ENCODE peak calls at places on chromosomes 4 and X, in six cellular contexts. One of them, this sample, is unnamed.

GRCh38 chrX:130649738-130650137 is 248.0 kb downstream of the RBMX2 start:
- DNase-seq in heart left ventricle: no peak
- DNase-seq in pancreas: no peak
- DNase-seq in CD8-positive, alpha-beta T cell: no peak
- DNase-seq in aorta: no peak
- DNase-seq in CD8-positive, alpha-beta memory T cell: no peak
- DNase-seq in this sample: no peak

GRCh38 chr4:130747842-130748241 is 1651.9 kb downstream of the C4orf33 start:
- DNase-seq in pancreas: no peak
- DNase-seq in aorta: no peak
- DNase-seq in CD8-positive, alpha-beta T cell: no peak
- DNase-seq in CD8-positive, alpha-beta memory T cell: no peak
- DNase-seq in heart left ventricle: no peak
- DNase-seq in this sample: no peak

GRCh38 chr4:145935253-145936141 is 3.1 kb downstream of the ZNF827 start:
- DNase-seq in pancreas: no peak
- DNase-seq in heart left ventricle: peak; percentile 41
- DNase-seq in CD8-positive, alpha-beta memory T cell: peak; percentile 37
- DNase-seq in aorta: no peak
- DNase-seq in CD8-positive, alpha-beta T cell: no peak
- DNase-seq in this sample: no peak

GRCh38 chr4:108058685-108059440 is 69.2 kb downstream of the HADH start:
- DNase-seq in heart left ventricle: no peak
- DNase-seq in aorta: no peak
- DNase-seq in CD8-positive, alpha-beta memory T cell: no peak
- DNase-seq in CD8-positive, alpha-beta T cell: no peak
- DNase-seq in pancreas: no peak
- DNase-seq in this sample: no peak

GRCh38 chr4:76803522-76803921 is 94.4 kb downstream of the SOWAHB start:
- DNase-seq in pancreas: no peak
- DNase-seq in CD8-positive, alpha-beta T cell: no peak
- DNase-seq in CD8-positive, alpha-beta memory T cell: no peak
- DNase-seq in aorta: no peak
- DNase-seq in heart left ventricle: no peak
- DNase-seq in this sample: no peak

GRCh38 chrX:38154818-38155217 is 65.9 kb downstream of the SRPX start:
- DNase-seq in aorta: no peak
- DNase-seq in heart left ventricle: no peak
- DNase-seq in CD8-positive, alpha-beta memory T cell: no peak
- DNase-seq in CD8-positive, alpha-beta T cell: no peak
- DNase-seq in pancreas: no peak
- DNase-seq in this sample: no peak

GRCh38 chr4:55216871-55217635 is 91.7 kb upstream of the KDR start:
- DNase-seq in pancreas: no peak
- DNase-seq in CD8-positive, alpha-beta memory T cell: no peak
- DNase-seq in CD8-positive, alpha-beta T cell: no peak
- DNase-seq in aorta: no peak
- DNase-seq in heart left ventricle: no peak
- DNase-seq in this sample: no peak

GRCh38 chrX:3129256-3129655 is 88.0 kb downstream of the ARSF start:
- DNase-seq in aorta: no peak
- DNase-seq in CD8-positive, alpha-beta T cell: no peak
- DNase-seq in pancreas: no peak
- DNase-seq in heart left ventricle: no peak
- DNase-seq in CD8-positive, alpha-beta memory T cell: no peak
- DNase-seq in this sample: no peak

GRCh38 chrX:149456476-149457245 is 48.4 kb downstream of the IDS start:
- DNase-seq in CD8-positive, alpha-beta memory T cell: no peak
- DNase-seq in CD8-positive, alpha-beta T cell: no peak
- DNase-seq in heart left ventricle: no peak
- DNase-seq in pancreas: no peak
- DNase-seq in aorta: no peak
- DNase-seq in this sample: no peak

GRCh38 chr4:102815981-102816380 is 11.4 kb downstream of the UBE2D3 start:
- DNase-seq in CD8-positive, alpha-beta T cell: no peak
- DNase-seq in pancreas: no peak
- DNase-seq in aorta: no peak
- DNase-seq in CD8-positive, alpha-beta memory T cell: no peak
- DNase-seq in heart left ventricle: no peak
- DNase-seq in this sample: no peak

GRCh38 chrX:11791090-11791489 is 33.1 kb downstream of the MSL3 start:
- DNase-seq in aorta: no peak
- DNase-seq in CD8-positive, alpha-beta T cell: no peak
- DNase-seq in CD8-positive, alpha-beta memory T cell: no peak
- DNase-seq in heart left ventricle: no peak
- DNase-seq in pancreas: no peak
- DNase-seq in this sample: no peak

GRCh38 chrX:31099536-31100090 is 27.8 kb upstream of the FTHL17 start:
- DNase-seq in CD8-positive, alpha-beta T cell: no peak
- DNase-seq in aorta: no peak
- DNase-seq in CD8-positive, alpha-beta memory T cell: no peak
- DNase-seq in pancreas: no peak
- DNase-seq in heart left ventricle: no peak
- DNase-seq in this sample: no peak

GRCh38 chrX:21800344-21800770 is 39.1 kb upstream of the MBTPS2 start:
- DNase-seq in CD8-positive, alpha-beta T cell: no peak
- DNase-seq in pancreas: no peak
- DNase-seq in CD8-positive, alpha-beta memory T cell: no peak
- DNase-seq in aorta: no peak
- DNase-seq in heart left ventricle: no peak
- DNase-seq in this sample: no peak

GRCh38 chr4:86717651-86718050 is 123.5 kb downstream of the PTPN13 start:
- DNase-seq in CD8-positive, alpha-beta T cell: no peak
- DNase-seq in CD8-positive, alpha-beta memory T cell: no peak
- DNase-seq in pancreas: no peak
- DNase-seq in aorta: no peak
- DNase-seq in heart left ventricle: no peak
- DNase-seq in this sample: no peak

GRCh38 chr4:135277980-135278315 is 1076.4 kb upstream of the PABPC4L start:
- DNase-seq in aorta: no peak
- DNase-seq in CD8-positive, alpha-beta memory T cell: no peak
- DNase-seq in CD8-positive, alpha-beta T cell: no peak
- DNase-seq in heart left ventricle: no peak
- DNase-seq in pancreas: no peak
- DNase-seq in this sample: no peak

GRCh38 chrX:12910851-12911461 is 4.5 kb downstream of the TLR8 start:
- DNase-seq in aorta: no peak
- DNase-seq in heart left ventricle: no peak
- DNase-seq in CD8-positive, alpha-beta T cell: no peak
- DNase-seq in CD8-positive, alpha-beta memory T cell: no peak
- DNase-seq in pancreas: no peak
- DNase-seq in this sample: peak; percentile 23

GRCh38 chrX:87516716-87517115 is 886 bp upstream of the KLHL4 start:
- DNase-seq in CD8-positive, alpha-beta memory T cell: no peak
- DNase-seq in pancreas: no peak
- DNase-seq in CD8-positive, alpha-beta T cell: no peak
- DNase-seq in aorta: no peak
- DNase-seq in heart left ventricle: no peak
- DNase-seq in this sample: no peak

GRCh38 chrX:39613997-39614679 is 483.6 kb downstream of the BCOR start:
- DNase-seq in CD8-positive, alpha-beta memory T cell: no peak
- DNase-seq in CD8-positive, alpha-beta T cell: peak; percentile 26
- DNase-seq in heart left ventricle: no peak
- DNase-seq in aorta: no peak
- DNase-seq in pancreas: no peak
- DNase-seq in this sample: no peak

GRCh38 chr4:105933083-105933482 is 37.8 kb downstream of the NPNT start:
- DNase-seq in CD8-positive, alpha-beta memory T cell: no peak
- DNase-seq in CD8-positive, alpha-beta T cell: no peak
- DNase-seq in heart left ventricle: no peak
- DNase-seq in aorta: no peak
- DNase-seq in pancreas: no peak
- DNase-seq in this sample: no peak

GRCh38 chr4:121156822-121157769 is 7.0 kb downstream of the TNIP3 start:
- DNase-seq in aorta: peak; percentile 78
- DNase-seq in CD8-positive, alpha-beta T cell: peak; percentile 24
- DNase-seq in heart left ventricle: peak; percentile 10
- DNase-seq in CD8-positive, alpha-beta memory T cell: peak; percentile 47
- DNase-seq in pancreas: peak; percentile 65
- DNase-seq in this sample: no peak

GRCh38 chr4:120466429-120466828 is 399.8 kb upstream of the MAD2L1 start:
- DNase-seq in pancreas: no peak
- DNase-seq in CD8-positive, alpha-beta memory T cell: no peak
- DNase-seq in aorta: no peak
- DNase-seq in CD8-positive, alpha-beta T cell: no peak
- DNase-seq in heart left ventricle: no peak
- DNase-seq in this sample: no peak

GRCh38 chr4:76607266-76607799 is 172.3 kb downstream of the SHROOM3 start:
- DNase-seq in CD8-positive, alpha-beta T cell: no peak
- DNase-seq in heart left ventricle: no peak
- DNase-seq in CD8-positive, alpha-beta memory T cell: no peak
- DNase-seq in aorta: no peak
- DNase-seq in pancreas: no peak
- DNase-seq in this sample: no peak

GRCh38 chrX:78452356-78452755 is 124.9 kb upstream of the CYSLTR1 start:
- DNase-seq in heart left ventricle: no peak
- DNase-seq in CD8-positive, alpha-beta T cell: no peak
- DNase-seq in aorta: no peak
- DNase-seq in pancreas: no peak
- DNase-seq in CD8-positive, alpha-beta memory T cell: no peak
- DNase-seq in this sample: no peak

GRCh38 chr4:15920723-15921591 is 17.6 kb downstream of the FGFBP1 start:
- DNase-seq in heart left ventricle: no peak
- DNase-seq in pancreas: peak; percentile 59
- DNase-seq in CD8-positive, alpha-beta T cell: no peak
- DNase-seq in aorta: peak; percentile 91
- DNase-seq in CD8-positive, alpha-beta memory T cell: no peak
- DNase-seq in this sample: peak; percentile 88

GRCh38 chrX:68822641-68823410 is 6.0 kb upstream of the EFNB1 start:
- DNase-seq in aorta: peak; percentile 79
- DNase-seq in pancreas: no peak
- DNase-seq in CD8-positive, alpha-beta memory T cell: no peak
- DNase-seq in CD8-positive, alpha-beta T cell: no peak
- DNase-seq in heart left ventricle: peak; percentile 52
- DNase-seq in this sample: no peak

GRCh38 chr4:73315091-73315490 is 56.5 kb upstream of the ANKRD17 start:
- DNase-seq in CD8-positive, alpha-beta memory T cell: no peak
- DNase-seq in pancreas: no peak
- DNase-seq in heart left ventricle: no peak
- DNase-seq in aorta: no peak
- DNase-seq in CD8-positive, alpha-beta T cell: no peak
- DNase-seq in this sample: no peak

GRCh38 chrX:23790147-23790497 is 7.1 kb downstream of the SAT1 start:
- DNase-seq in heart left ventricle: no peak
- DNase-seq in aorta: no peak
- DNase-seq in CD8-positive, alpha-beta memory T cell: no peak
- DNase-seq in pancreas: no peak
- DNase-seq in CD8-positive, alpha-beta T cell: no peak
- DNase-seq in this sample: no peak

GRCh38 chr4:133592106-133592505 is 443.0 kb downstream of the PCDH10 start:
- DNase-seq in CD8-positive, alpha-beta T cell: no peak
- DNase-seq in pancreas: no peak
- DNase-seq in aorta: no peak
- DNase-seq in heart left ventricle: no peak
- DNase-seq in CD8-positive, alpha-beta memory T cell: no peak
- DNase-seq in this sample: no peak

GRCh38 chr4:53767503-53767902 is 176.2 kb upstream of the LNX1 start:
- DNase-seq in CD8-positive, alpha-beta T cell: no peak
- DNase-seq in heart left ventricle: no peak
- DNase-seq in CD8-positive, alpha-beta memory T cell: no peak
- DNase-seq in pancreas: no peak
- DNase-seq in aorta: no peak
- DNase-seq in this sample: no peak

GRCh38 chr4:40923326-40924095 is 173.8 kb downstream of the NSUN7 start:
- DNase-seq in aorta: no peak
- DNase-seq in CD8-positive, alpha-beta memory T cell: no peak
- DNase-seq in pancreas: peak; percentile 65
- DNase-seq in CD8-positive, alpha-beta T cell: no peak
- DNase-seq in heart left ventricle: no peak
- DNase-seq in this sample: no peak
- H3K27ac ChIP-seq in aorta: peak overlapping the region; percentile 57
- H3K27ac ChIP-seq in CD8-positive, alpha-beta memory T cell: no peak overlapping the region
- H3K27ac ChIP-seq in pancreas: peak overlapping the region; percentile 54
- H3K27ac ChIP-seq in CD8-positive, alpha-beta T cell: no peak overlapping the region
- H3K27ac ChIP-seq in heart left ventricle: no peak overlapping the region
- H3K27ac ChIP-seq in this sample: peak overlapping the region; percentile 13

GRCh38 chrX:15663439-15663838 is 1.2 kb downstream of the CLTRN start:
- DNase-seq in pancreas: no peak
- DNase-seq in CD8-positive, alpha-beta memory T cell: no peak
- DNase-seq in heart left ventricle: no peak
- DNase-seq in aorta: no peak
- DNase-seq in CD8-positive, alpha-beta T cell: no peak
- DNase-seq in this sample: no peak

DNA sequence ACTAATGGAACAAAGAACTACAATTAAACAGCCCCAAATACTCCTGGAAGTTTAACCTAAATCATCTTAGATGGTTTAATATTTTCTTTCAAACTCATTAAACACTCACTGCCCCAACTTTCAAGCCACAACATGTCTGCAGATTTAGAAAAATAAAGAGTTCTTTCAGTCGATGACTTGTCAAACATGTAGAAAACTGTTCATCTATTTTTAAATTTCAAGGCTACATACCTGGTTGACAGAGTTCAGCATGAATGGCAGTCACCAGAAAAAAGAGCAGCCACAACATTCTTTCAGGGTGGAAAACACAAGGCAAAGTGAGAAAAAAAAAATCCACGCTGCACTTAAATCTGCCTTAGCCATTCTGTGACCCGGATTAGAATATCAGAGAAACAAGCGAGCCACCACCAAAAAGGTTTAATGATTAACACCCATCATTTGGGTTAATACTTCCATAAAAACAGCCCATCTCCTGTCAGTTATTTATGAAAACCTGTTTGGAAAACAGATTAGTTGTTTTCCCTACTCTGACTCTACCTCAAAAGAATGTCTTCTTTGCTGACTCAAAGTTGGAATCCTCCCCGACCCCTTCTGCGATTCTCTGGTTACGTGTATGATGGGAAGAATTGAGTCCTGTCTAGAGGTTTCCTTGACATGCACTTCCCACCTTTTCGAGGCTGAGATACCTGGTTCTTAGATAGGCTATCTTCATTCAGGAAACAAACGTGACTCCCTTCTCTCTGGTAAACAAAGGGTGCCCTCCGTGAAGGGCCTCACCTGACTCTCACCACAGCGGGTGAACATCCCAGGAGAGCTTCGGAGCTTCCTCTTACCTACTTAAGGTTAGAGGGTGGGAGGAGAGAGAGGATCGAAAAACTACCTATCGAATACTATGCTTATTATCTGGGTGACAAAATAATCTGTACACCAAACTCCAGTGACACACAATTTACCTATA is at the start of gene CLTRN:
- DNase-seq in CD8-positive, alpha-beta memory T cell: no peak
- DNase-seq in aorta: no peak
- DNase-seq in heart left ventricle: no peak
- DNase-seq in CD8-positive, alpha-beta T cell: no peak
- DNase-seq in pancreas: no peak
- DNase-seq in this sample: no peak
- H3K4me3 ChIP-seq in CD8-positive, alpha-beta memory T cell: no peak within 1 kb of the TSS
- H3K4me3 ChIP-seq in aorta: no peak within 1 kb of the TSS
- H3K4me3 ChIP-seq in heart left ventricle: no peak within 1 kb of the TSS
- H3K4me3 ChIP-seq in CD8-positive, alpha-beta T cell: no peak within 1 kb of the TSS
- H3K4me3 ChIP-seq in pancreas: no peak within 1 kb of the TSS
- H3K4me3 ChIP-seq in this sample: no peak within 1 kb of the TSS

GRCh38 chrX:66633541-66633940 is 5.3 kb downstream of the EDA2R start:
- DNase-seq in CD8-positive, alpha-beta memory T cell: no peak
- DNase-seq in aorta: no peak
- DNase-seq in CD8-positive, alpha-beta T cell: no peak
- DNase-seq in heart left ventricle: no peak
- DNase-seq in pancreas: no peak
- DNase-seq in this sample: no peak
- H3K27ac ChIP-seq in CD8-positive, alpha-beta memory T cell: no peak overlapping the region
- H3K27ac ChIP-seq in aorta: no peak overlapping the region
- H3K27ac ChIP-seq in CD8-positive, alpha-beta T cell: no peak overlapping the region
- H3K27ac ChIP-seq in heart left ventricle: no peak overlapping the region
- H3K27ac ChIP-seq in pancreas: no peak overlapping the region
- H3K27ac ChIP-seq in this sample: no peak overlapping the region

GRCh38 chrX:17656556-17656955 is 80.7 kb upstream of the SCML1 start:
- DNase-seq in aorta: no peak
- DNase-seq in heart left ventricle: no peak
- DNase-seq in CD8-positive, alpha-beta memory T cell: no peak
- DNase-seq in pancreas: no peak
- DNase-seq in CD8-positive, alpha-beta T cell: no peak
- DNase-seq in this sample: no peak
- H3K4me3 ChIP-seq in aorta: no peak overlapping the region
- H3K4me3 ChIP-seq in heart left ventricle: peak overlapping the region; percentile 43
- H3K4me3 ChIP-seq in CD8-positive, alpha-beta memory T cell: no peak overlapping the region
- H3K4me3 ChIP-seq in pancreas: no peak overlapping the region
- H3K4me3 ChIP-seq in CD8-positive, alpha-beta T cell: no peak overlapping the region
- H3K4me3 ChIP-seq in this sample: peak overlapping the region; percentile 33